ENCODE peak calls at places on chromosomes 12 and 14, in five cellular contexts. U is progenitor cell of endocrine pancreas, B is Calu3, C is GM13976, O is A549. A is an unnamed sample.

GRCh38 chr12:76927170-76927784 is 48.5 kb upstream of the CSRP2 start:
- DNase-seq in U (no peak), O (peak; percentile 8), B (peak; percentile 43), C (peak; percentile 58), A (peak; percentile 71)

GRCh38 chr14:104135121-104135903 is 3.1 kb upstream of the KIF26A start:
- DNase-seq in B (peak; percentile 62), U (no peak), C (no peak), O (peak; percentile 84), A (peak; percentile 37)

GRCh38 chr14:81831128-81831815 is 297.6 kb upstream of the SEL1L start:
- DNase-seq in O (no peak), C (no peak), B (no peak), U (no peak), A (no peak)

GRCh38 chr14:34971381-34971780 is 11.4 kb upstream of the SRP54 start:
- DNase-seq in B (no peak), U (no peak), C (no peak), O (no peak), A (no peak)

GRCh38 chr12:130097798-130098255 is 64.4 kb upstream of the FZD10 start:
- DNase-seq in O (no peak), U (no peak), C (no peak), B (no peak), A (no peak)

GRCh38 chr12:25789520-25789919 is 169.0 kb upstream of the RASSF8 start:
- DNase-seq in C (no peak), B (no peak), O (no peak), U (no peak), A (no peak)

GRCh38 chr12:119505001-119505400 is 88.6 kb upstream of the TMEM233 start:
- DNase-seq in U (no peak), B (no peak), O (no peak), C (no peak), A (no peak)

GRCh38 chr14:73241481-73242165 is 4.3 kb downstream of the PAPLN start:
- DNase-seq in U (no peak), B (no peak), O (no peak), C (no peak), A (no peak)

GRCh38 chr12:118603610-118604361 is 227.4 kb downstream of the SUDS3 start:
- DNase-seq in U (no peak), O (no peak), C (no peak), B (peak; percentile 45), A (no peak)

GRCh38 chr12:12081836-12082497 is 11.2 kb downstream of the BCL2L14 start:
- DNase-seq in U (no peak), B (peak; percentile 18), C (peak; percentile 82), O (peak; percentile 73), A (no peak)

GRCh38 chr12:113086249-113087164 is 30.0 kb downstream of the DTX1 start:
- DNase-seq in C (no peak), B (peak; percentile 19), O (no peak), U (no peak), A (peak; percentile 49)

GRCh38 chr12:130162267-130162666 is at the start of gene FZD10:
- DNase-seq in B (no peak), O (no peak), C (no peak), U (peak; percentile 35), A (peak; percentile 38)

GRCh38 chr12:84043355-84043754 is 869.2 kb downstream of the SLC6A15 start:
- DNase-seq in O (no peak), U (no peak), B (peak; percentile 15), C (no peak), A (no peak)

GRCh38 chr14:90783344-90783743 is 32.9 kb downstream of the TTC7B start:
- DNase-seq in C (no peak), B (no peak), O (no peak), U (no peak), A (no peak)

GRCh38 chr12:100862600-100863149 is 68.1 kb downstream of the ANO4 start:
- DNase-seq in C (no peak), O (no peak), B (peak; percentile 16), U (no peak), A (no peak)

GRCh38 chr14:61585598-61586538 is 109.4 kb upstream of the HIF1A start:
- DNase-seq in O (no peak), C (no peak), U (no peak), B (no peak), A (no peak)

GRCh38 chr12:75766263-75767160 is 255.1 kb upstream of the KRR1 start:
- DNase-seq in B (peak; percentile 63), O (peak; percentile 75), C (no peak), U (no peak), A (no peak)

GRCh38 chr12:27780612-27781408 is 774 bp upstream of the MANSC4 start:
- DNase-seq in U (peak; percentile 63), B (peak; percentile 24), C (no peak), O (peak; percentile 28), A (peak; percentile 44)

GRCh38 chr14:59482471-59483331 is 1.5 kb downstream of the L3HYPDH start:
- DNase-seq in U (no peak), O (peak; percentile 56), B (peak; percentile 37), C (no peak), A (no peak)

GRCh38 chr14:102223682-102224081 is 81.3 kb downstream of the MOK start:
- DNase-seq in B (no peak), C (no peak), O (no peak), U (no peak), A (no peak)

GRCh38 chr12:123490089-123490488 is 32.1 kb downstream of the SNRNP35 start:
- DNase-seq in C (no peak), O (no peak), B (no peak), U (no peak), A (no peak)

GRCh38 chr14:35043046-35043445 is 3.0 kb upstream of the FAM177A1 start:
- DNase-seq in B (no peak), U (no peak), C (no peak), O (no peak), A (no peak)

GRCh38 chr12:44835641-44836379 is 40.3 kb downstream of the NELL2 start:
- DNase-seq in C (no peak), O (no peak), B (no peak), U (no peak), A (peak; percentile 49)

GRCh38 chr14:102906616-102907302 is 15.7 kb upstream of the AMN start:
- DNase-seq in C (peak; percentile 33), B (no peak), U (no peak), O (no peak), A (no peak)

GRCh38 chr12:111598637-111599458 is at the start of gene ATXN2:
- DNase-seq in C (peak; percentile 91), U (peak; percentile 41), B (no peak), O (peak; percentile 63), A (peak; percentile 62)

GRCh38 chr12:127108360-127109215 is 1158.4 kb upstream of the TMEM132C start:
- DNase-seq in C (peak; percentile 27), B (peak; percentile 64), O (peak; percentile 73), U (peak; percentile 17), A (peak; percentile 56)

GRCh38 chr12:15536446-15536845 is 214.1 kb downstream of the PTPRO start:
- DNase-seq in O (no peak), C (no peak), U (no peak), B (no peak), A (no peak)

GRCh38 chr12:115370650-115371049 is 686.7 kb upstream of the TBX3 start:
- DNase-seq in U (no peak), O (no peak), B (no peak), C (no peak), A (no peak)

GRCh38 chr12:6425588-6426531 is 18.9 kb upstream of the CD27 start:
- DNase-seq in B (no peak), O (no peak), C (no peak), U (no peak), A (peak; percentile 71)

DNA sequence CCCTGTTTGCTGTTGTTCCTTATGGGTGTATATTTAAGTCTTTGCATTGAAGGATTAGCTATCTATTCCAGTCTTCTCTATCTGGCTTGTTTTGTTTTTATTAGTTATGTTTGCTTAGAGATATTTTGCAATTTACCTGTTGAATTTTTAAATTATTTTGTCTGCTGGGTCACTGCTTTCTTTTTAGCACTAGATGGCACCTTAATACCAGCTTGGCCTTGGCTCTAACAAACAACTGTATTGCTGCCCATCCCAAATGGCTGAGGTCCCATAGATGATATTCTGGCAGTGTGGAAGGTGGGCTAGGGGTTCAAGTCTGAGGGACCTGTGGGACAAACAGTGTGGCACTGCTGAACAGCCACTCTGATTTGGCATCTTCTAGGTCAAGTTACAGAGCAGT is 144.0 kb upstream of the FBXO33 start:
- DNase-seq in B (no peak), C (no peak), O (no peak), U (no peak), A (no peak)
- TF ChIP-seq CTCF in B (no peak), C (no peak), O (no peak), U (peak; percentile 9), A (no peak)

GRCh38 chr12:20142956-20143355 is 225.4 kb upstream of the PDE3A start:
- DNase-seq in B (no peak), U (no peak), O (no peak), C (no peak), A (no peak)
- TF ChIP-seq CTCF in B (no peak), U (peak; percentile 52), O (no peak), C (no peak), A (no peak)

DNA sequence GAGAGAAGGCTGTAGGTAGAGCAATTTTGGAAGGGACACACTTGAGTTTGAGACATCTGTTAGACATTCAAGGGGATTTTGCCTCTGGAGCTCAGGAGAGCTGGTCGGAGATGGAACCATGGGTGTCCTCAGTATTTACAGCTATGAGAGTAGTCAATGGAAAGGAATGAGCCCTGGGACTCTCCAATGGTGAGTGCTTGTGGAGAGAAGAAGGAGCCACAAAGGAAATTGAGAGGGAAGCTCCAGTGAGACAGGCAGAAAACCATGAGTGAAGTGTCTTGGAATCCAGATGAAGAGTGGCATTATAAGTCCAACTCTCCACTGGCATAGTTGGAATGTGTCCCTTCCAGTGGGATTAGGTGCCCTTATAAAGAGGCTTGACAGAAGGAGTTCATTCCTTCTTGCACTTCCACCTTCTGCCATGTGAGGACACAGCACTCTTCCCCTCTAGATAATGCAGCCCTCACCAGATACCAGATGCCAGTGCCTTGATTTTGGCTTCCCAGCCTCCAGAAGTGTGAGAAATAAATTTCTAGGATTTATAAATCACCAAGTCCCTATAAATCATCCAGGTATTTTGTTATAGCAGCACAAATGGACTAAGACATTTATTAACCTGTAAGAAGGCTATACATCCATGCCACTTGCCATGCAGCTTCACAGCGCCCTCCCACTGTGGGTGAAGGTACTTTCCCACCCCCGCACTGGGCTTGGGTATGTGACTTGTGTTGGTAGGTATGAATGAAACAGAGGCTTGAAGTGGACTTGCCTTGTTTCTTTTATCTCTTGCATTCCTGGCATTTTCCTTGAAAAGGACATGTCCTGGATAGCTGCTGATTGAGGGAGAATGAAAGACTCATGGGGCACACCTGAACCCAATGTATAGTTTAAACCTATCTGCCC is 27.3 kb downstream of the LLPH start:
- DNase-seq in U (no peak), C (no peak), B (peak; percentile 12), O (no peak), A (peak; percentile 34)
- TF ChIP-seq CTCF in U (peak; percentile 32), C (no peak), B (no peak), O (no peak), A (peak; percentile 12)

GRCh38 chr14:77032854-77033621 is 4.5 kb upstream of the IRF2BPL start:
- DNase-seq in C (peak; percentile 83), B (peak; percentile 85), O (peak; percentile 94), U (peak; percentile 58), A (peak; percentile 88)
- TF ChIP-seq CTCF in C (no peak), B (no peak), O (peak; percentile 30), U (no peak), A (peak; percentile 20)

GRCh38 chr14:56752428-56752827 is 57.9 kb downstream of the OTX2 start:
- DNase-seq in C (no peak), O (no peak), U (no peak), B (no peak), A (no peak)

GRCh38 chr14:56754966-56755365 is 55.3 kb downstream of the OTX2 start:
- DNase-seq in B (no peak), U (no peak), O (no peak), C (no peak), A (no peak)

GRCh38 chr14:56751471-56751870 is 58.8 kb downstream of the OTX2 start:
- DNase-seq in C (no peak), U (no peak), O (peak; percentile 21), B (no peak), A (no peak)
- TF ChIP-seq CTCF in C (no peak), U (peak; percentile 26), O (no peak), B (no peak), A (no peak)

A was measured in activated CD8-positive, alpha-beta T cell treated with anti-CD3 and anti-CD28 coated beads for 36 hours.